ENCODE peak calls at places on chromosome 19, in seven cellular contexts. J is body of pancreas, P is testis, Z is stomach, N is cardiac fibroblast, I is astrocyte of the cerebellum, Y is coronary artery. K is an unnamed sample.

GRCh38 chr19:12722566-12723382 is 958 bp downstream of the TNPO2 start:
- DNase-seq in J (peak), P (peak), Z (peak), N (peak), I (peak), Y (peak), K (peak)

GRCh38 chr19:51129716-51130115 is 5.0 kb downstream of the SIGLEC9 start:
- DNase-seq in J (no peak), P (no peak), Z (no peak), N (no peak), I (no peak), Y (no peak), K (no peak)

GRCh38 chr19:39479916-39480315 is 722 bp upstream of the TIMM50 start:
- DNase-seq in J (no peak), P (no peak), Z (no peak), N (no peak), I (no peak), Y (no peak), K (no peak)

GRCh38 chr19:40445945-40446784 is 2.0 kb upstream of the SERTAD3 start:
- DNase-seq in J (no peak), P (no peak), Z (no peak), N (no peak), I (no peak), Y (no peak), K (no peak)

GRCh38 chr19:13281567-13282291 is 131.5 kb downstream of the IER2 start:
- DNase-seq in J (no peak), P (no peak), Z (no peak), N (no peak), I (no peak), Y (no peak), K (no peak)

GRCh38 chr19:12035220-12036172 is at the start of gene ZNF433:
- DNase-seq in J (peak), P (peak), Z (peak), N (peak), I (peak), Y (peak), K (peak)

GRCh38 chr19:2615782-2616181 is 86.7 kb downstream of the GNG7 start:
- DNase-seq in J (no peak), P (no peak), Z (no peak), N (no peak), I (no peak), Y (no peak), K (no peak)

GRCh38 chr19:607301-608154 is 17.8 kb downstream of the HCN2 start:
- DNase-seq in J (no peak), P (no peak), Z (no peak), N (no peak), I (no peak), Y (no peak), K (no peak)

GRCh38 chr19:13938361-13939027 is at the start of gene PODNL1:
- DNase-seq in J (no peak), P (no peak), Z (no peak), N (peak), I (peak), Y (no peak), K (peak)

GRCh38 chr19:1423445-1424181 is 14.6 kb upstream of the RPS15 start:
- DNase-seq in J (no peak), P (no peak), Z (no peak), N (no peak), I (no peak), Y (no peak), K (no peak)

GRCh38 chr19:7351861-7352260 is 3.1 kb downstream of the ARHGEF18 start:
- DNase-seq in J (no peak), P (no peak), Z (no peak), N (no peak), I (no peak), Y (no peak), K (no peak)

GRCh38 chr19:33420821-33421220 is 47.3 kb downstream of the CEBPG start:
- DNase-seq in J (no peak), P (no peak), Z (no peak), N (no peak), I (no peak), Y (no peak), K (no peak)

GRCh38 chr19:35195822-35196221 is 32.7 kb downstream of the FAM187B start:
- DNase-seq in J (no peak), P (no peak), Z (no peak), N (no peak), I (no peak), Y (no peak), K (no peak)

GRCh38 chr19:42281175-42282035 is 12.4 kb downstream of the CIC start:
- DNase-seq in J (peak), P (peak), Z (no peak), N (peak), I (no peak), Y (peak), K (no peak)

GRCh38 chr19:409006-409514 is at the start of gene C2CD4C:
- DNase-seq in J (peak), P (no peak), Z (no peak), N (no peak), I (no peak), Y (no peak), K (no peak)

GRCh38 chr19:32750441-32751055 is 31.0 kb downstream of the TDRD12 start:
- DNase-seq in J (no peak), P (no peak), Z (no peak), N (no peak), I (no peak), Y (no peak), K (no peak)

GRCh38 chr19:6092329-6093286 is 17.7 kb downstream of the RFX2 start:
- DNase-seq in J (peak), P (peak), Z (peak), N (peak), I (no peak), Y (peak), K (no peak)

GRCh38 chr19:1168877-1169791 is 4.9 kb downstream of the SBNO2 start:
- DNase-seq in J (peak), P (peak), Z (peak), N (peak), I (no peak), Y (no peak), K (no peak)

GRCh38 chr19:12880551-12881171 is 588 bp downstream of the DNASE2 start:
- DNase-seq in J (peak), P (peak), Z (peak), N (peak), I (no peak), Y (no peak), K (no peak)

GRCh38 chr19:11160119-11160768 is 4.7 kb upstream of the SPC24 start:
- DNase-seq in J (no peak), P (no peak), Z (no peak), N (peak), I (no peak), Y (no peak), K (no peak)

GRCh38 chr19:39304701-39305571 is 8.7 kb downstream of the IFNL1 start:
- DNase-seq in J (no peak), P (no peak), Z (no peak), N (no peak), I (no peak), Y (no peak), K (no peak)

GRCh38 chr19:41994994-41995958 is 1.2 kb upstream of the ATP1A3 start:
- DNase-seq in J (no peak), P (no peak), Z (no peak), N (no peak), I (no peak), Y (no peak), K (no peak)

GRCh38 chr19:5621945-5622464 is 571 bp downstream of the SAFB2 start:
- DNase-seq in J (peak), P (no peak), Z (no peak), N (no peak), I (no peak), Y (peak), K (no peak)

GRCh38 chr19:29664753-29665214 is 477 bp upstream of the PLEKHF1 start:
- DNase-seq in J (no peak), P (no peak), Z (no peak), N (no peak), I (no peak), Y (no peak), K (no peak)

GRCh38 chr19:54420383-54421168 is 5.3 kb downstream of the TTYH1 start:
- DNase-seq in J (peak), P (peak), Z (no peak), N (peak), I (no peak), Y (no peak), K (no peak)

GRCh38 chr19:2240881-2241760 is 4.5 kb downstream of the SF3A2 start:
- DNase-seq in J (no peak), P (peak), Z (no peak), N (no peak), I (no peak), Y (no peak), K (no peak)

GRCh38 chr19:2814426-2814825 is 5.2 kb upstream of the ZNF554 start:
- DNase-seq in J (no peak), P (no peak), Z (no peak), N (no peak), I (no peak), Y (no peak), K (no peak)

GRCh38 chr19:50837300-50837699 is 3.9 kb upstream of the KLK15 start:
- DNase-seq in J (no peak), P (no peak), Z (no peak), N (no peak), I (no peak), Y (no peak), K (no peak)

GRCh38 chr19:2274185-2274711 is 7.7 kb downstream of the PEAK3 start:
- DNase-seq in J (no peak), P (no peak), Z (no peak), N (no peak), I (no peak), Y (no peak), K (no peak)

GRCh38 chr19:54517483-54517882 is 14.9 kb downstream of the LAIR2 start:
- DNase-seq in J (peak), P (peak), Z (peak), N (peak), I (peak), Y (no peak), K (no peak)

GRCh38 chr19:58279042-58279924 is 528 bp downstream of the ZNF8 start:
- DNase-seq in J (peak), P (peak), Z (peak), N (peak), I (no peak), Y (peak), K (no peak)

GRCh38 chr19:2455481-2456300 is 1.1 kb downstream of the LMNB2 start:
- DNase-seq in J (peak), P (peak), Z (peak), N (no peak), I (no peak), Y (no peak), K (no peak)

GRCh38 chr19:7482584-7483439 is 6.0 kb downstream of the PEX11G start:
- DNase-seq in J (no peak), P (peak), Z (no peak), N (peak), I (no peak), Y (no peak), K (no peak)

GRCh38 chr19:10766681-10767201 is 48.9 kb downstream of the DNM2 start:
- DNase-seq in J (peak), P (peak), Z (peak), N (peak), I (no peak), Y (no peak), K (no peak)

GRCh38 chr19:42397315-42398166 is 7.4 kb upstream of the CNFN start:
- DNase-seq in J (no peak), P (no peak), Z (no peak), N (no peak), I (no peak), Y (no peak), K (no peak)

GRCh38 chr19:38736413-38737280 is 7.6 kb downstream of the CAPN12 start:
- DNase-seq in J (peak), P (no peak), Z (peak), N (no peak), I (no peak), Y (no peak), K (no peak)

GRCh38 chr19:41701401-41702075 is 6.9 kb upstream of the CEACAM5 start:
- DNase-seq in J (peak), P (no peak), Z (peak), N (no peak), I (no peak), Y (peak), K (no peak)

GRCh38 chr19:41352609-41353465 is 885 bp downstream of the TGFB1 start:
- DNase-seq in J (peak), P (peak), Z (peak), N (peak), I (no peak), Y (peak), K (no peak)

GRCh38 chr19:34370117-34370516 is 5.1 kb downstream of the GPI start:
- DNase-seq in J (no peak), P (no peak), Z (no peak), N (no peak), I (no peak), Y (no peak), K (no peak)

GRCh38 chr19:54388001-54388802 is 23.5 kb upstream of the LAIR1 start:
- DNase-seq in J (peak), P (peak), Z (no peak), N (no peak), I (no peak), Y (no peak), K (no peak)

DNA sequence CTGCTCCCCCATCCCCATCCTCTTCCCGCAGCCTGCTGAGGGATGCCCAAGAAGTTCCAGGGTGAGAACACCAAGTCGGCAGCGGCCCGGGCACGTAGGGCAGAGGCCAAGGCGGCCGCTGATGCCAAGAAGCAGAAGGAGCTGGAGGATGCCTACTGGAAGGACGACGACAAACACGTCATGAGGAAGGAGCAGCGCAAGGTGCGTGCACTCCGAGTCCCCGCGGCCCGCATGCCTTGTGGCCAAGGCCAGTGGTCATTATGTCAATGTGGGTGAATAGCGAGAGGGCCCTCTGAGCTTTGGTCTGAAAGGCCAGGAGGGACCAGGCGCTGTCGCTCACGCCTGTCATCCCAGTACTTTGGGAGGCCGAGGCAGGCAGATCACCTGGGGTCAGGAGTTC is 3.6 kb downstream of the CCDC124 start:
- DNase-seq in J (no peak), P (no peak), Z (no peak), N (no peak), I (no peak), Y (no peak), K (no peak)
- TF ChIP-seq CTCF in J (no peak), P (no peak), Z (no peak), N (no peak), I (no peak), Y (no peak), K (no peak)

GRCh38 chr19:23071087-23071511 is 45.7 kb upstream of the ZNF730 start:
- DNase-seq in J (peak), P (peak), Z (no peak), N (peak), I (no peak), Y (no peak), K (no peak)
- H3K4me3 ChIP-seq in J (no peak), P (peak), Z (peak), N (peak), I (peak), Y (peak), K (peak)

GRCh38 chr19:9566729-9567128 is 17.6 kb downstream of the ZNF121 start:
- DNase-seq in J (no peak), P (no peak), Z (no peak), N (no peak), I (no peak), Y (no peak), K (no peak)
- TF ChIP-seq CTCF in J (no peak), P (no peak), Z (no peak), N (no peak), I (no peak), Y (no peak), K (no peak)

GRCh38 chr19:49441960-49442350 is 628 bp upstream of the SLC17A7 start:
- DNase-seq in J (no peak), P (no peak), Z (no peak), N (no peak), I (no peak), Y (no peak), K (no peak)
- H3K4me3 ChIP-seq in J (no peak), P (no peak), Z (no peak), N (no peak), I (no peak), Y (peak), K (no peak)

GRCh38 chr19:15613338-15613737 is 1.7 kb upstream of the CYP4F8 start:
- DNase-seq in J (no peak), P (no peak), Z (no peak), N (no peak), I (no peak), Y (no peak), K (no peak)
- TF ChIP-seq CTCF in J (no peak), P (no peak), Z (no peak), N (no peak), I (no peak), Y (no peak), K (no peak)

K was measured in AG04449.